ENCODE peak calls at places on chromosome 10, in six cellular contexts. P is SW480; G is GM20000; H is foreskin keratinocyte; J is activated CD4-positive, CD25-positive, alpha-beta regulatory T cell; I is cerebellar cortex. B is an unnamed sample.

GRCh38 chr10:30186371-30186875 is 127.0 kb upstream of the JCAD start:
- DNase-seq in H (no peak), G (no peak), J (no peak), P (peak), I (no peak), B (no peak)

GRCh38 chr10:47031251-47031952 is 120.2 kb downstream of the PTPN20 start:
- DNase-seq in I (peak), J (no peak), H (peak), P (peak), G (no peak), B (no peak)

GRCh38 chr10:61897671-61898434 is 3.6 kb upstream of the ARID5B start:
- DNase-seq in P (no peak), H (peak), J (no peak), I (peak), G (no peak), B (peak)

GRCh38 chr10:119207713-119208552 is 562 bp downstream of the GRK5 start:
- DNase-seq in H (peak), P (peak), J (no peak), I (peak), G (peak), B (peak)

GRCh38 chr10:22243321-22243720 is 25.5 kb upstream of the EBLN1 start:
- DNase-seq in I (no peak), H (no peak), P (no peak), J (no peak), G (no peak), B (no peak)

GRCh38 chr10:71736570-71737355 is 17.2 kb upstream of the C10orf105 start:
- DNase-seq in I (peak), P (no peak), J (no peak), H (no peak), G (no peak), B (peak)

GRCh38 chr10:36313142-36313541 is 671.0 kb upstream of the FZD8 start:
- DNase-seq in I (no peak), J (no peak), P (no peak), G (no peak), H (no peak), B (no peak)

GRCh38 chr10:29858352-29859267 is 200.8 kb downstream of the JCAD start:
- DNase-seq in H (peak), I (peak), P (peak), G (no peak), J (no peak), B (peak)

GRCh38 chr10:93039721-93040120 is 20.9 kb upstream of the CYP26C1 start:
- DNase-seq in H (peak), G (peak), P (no peak), J (no peak), I (peak), B (peak)

GRCh38 chr10:24360286-24361127 is 151.6 kb downstream of the KIAA1217 start:
- DNase-seq in I (peak), P (peak), G (peak), J (no peak), H (peak), B (no peak)

GRCh38 chr10:132632851-132633684 is 95.5 kb downstream of the INPP5A start:
- DNase-seq in P (no peak), I (peak), H (peak), J (no peak), G (no peak), B (peak)